ENCODE peak calls at places on chromosomes 5 and 9, in six cellular contexts. H is hippocampal formation, Q is HCT116, Z is H9, D is SK-N-SH, A is ELR. O is an unnamed sample.
A peak's percentile ranks its signal among the peaks of the same experiment; 100 is the strongest.

GRCh38 chr5:156971848-156972525 is 9.0 kb upstream of the TIMD4 start:
- DNase-seq in Z (no peak), D (no peak), Q (no peak), H (no peak), A (no peak), O (no peak)

GRCh38 chr9:113454914-113455761 is 8.4 kb upstream of the RGS3 start:
- DNase-seq in A (peak; percentile 81), Z (no peak), Q (peak; percentile 16), D (no peak), H (no peak), O (no peak)

GRCh38 chr9:124632077-124632621 is 125.0 kb upstream of the NR5A1 start:
- DNase-seq in A (peak; percentile 67), Z (no peak), Q (no peak), D (no peak), H (no peak), O (no peak)

GRCh38 chr5:80600943-80601693 is 31.0 kb upstream of the ANKRD34B start:
- DNase-seq in Z (no peak), H (no peak), D (no peak), Q (no peak), A (no peak), O (no peak)

GRCh38 chr5:123805300-123805699 is 293.3 kb downstream of the CSNK1G3 start:
- DNase-seq in Q (no peak), D (no peak), H (no peak), A (no peak), Z (no peak), O (no peak)

GRCh38 chr9:126692041-126692758 is 78.5 kb downstream of the LMX1B start:
- DNase-seq in Z (peak; percentile 25), Q (no peak), H (no peak), D (no peak), A (no peak), O (no peak)

GRCh38 chr9:92603990-92604389 is 65.9 kb downstream of the IPPK start:
- DNase-seq in D (no peak), H (no peak), Z (no peak), Q (no peak), A (no peak), O (no peak)

GRCh38 chr9:114155967-114156294 is 594 bp downstream of the COL27A1 start:
- DNase-seq in H (no peak), A (peak; percentile 52), D (peak; percentile 74), Z (no peak), Q (no peak), O (no peak)

GRCh38 chr5:68962632-68963484 is 131.0 kb upstream of the SLC30A5 start:
- DNase-seq in H (peak; percentile 72), Z (peak; percentile 75), Q (peak; percentile 53), A (peak; percentile 73), D (peak; percentile 74), O (peak; percentile 9)

GRCh38 chr5:91111473-91112238 is 271.5 kb downstream of the ARRDC3 start:
- DNase-seq in Q (no peak), A (no peak), H (peak; percentile 33), Z (no peak), D (no peak), O (no peak)

GRCh38 chr5:133220851-133221674 is 169.2 kb downstream of the HSPA4 start:
- DNase-seq in H (no peak), Q (no peak), Z (no peak), D (no peak), A (no peak), O (no peak)

GRCh38 chr5:124590686-124591085 is 155.8 kb downstream of the ZNF608 start:
- DNase-seq in H (no peak), D (no peak), A (no peak), Q (no peak), Z (no peak), O (no peak)

GRCh38 chr9:98482248-98482647 is 226.5 kb downstream of the GABBR2 start:
- DNase-seq in A (peak; percentile 71), Z (no peak), D (no peak), H (no peak), Q (no peak), O (no peak)

GRCh38 chr9:133957328-133957727 is 34.8 kb downstream of the VAV2 start:
- DNase-seq in A (no peak), H (no peak), Q (no peak), D (no peak), Z (no peak), O (no peak)

GRCh38 chr5:154329062-154329461 is 116.7 kb upstream of the SAP30L start:
- DNase-seq in Q (no peak), D (no peak), Z (no peak), H (no peak), A (no peak), O (no peak)

GRCh38 chr5:109016300-109016699 is 268.6 kb downstream of the FER start:
- DNase-seq in Q (no peak), A (no peak), D (no peak), Z (no peak), H (no peak), O (no peak)

GRCh38 chr9:134618823-134619454 is 22.7 kb upstream of the COL5A1 start:
- DNase-seq in Z (peak; percentile 18), Q (no peak), H (no peak), D (no peak), A (no peak), O (no peak)

GRCh38 chr5:177434437-177434836 is 8.0 kb downstream of the GRK6 start:
- DNase-seq in H (no peak), Q (no peak), A (peak; percentile 38), D (no peak), Z (no peak), O (no peak)